ENCODE peak calls at places on chromosome 4, in five cellular contexts. H is upper lobe of left lung, W is transverse colon, X is GM12878, M is suprapubic skin. Y is an unnamed sample.

GRCh38 chr4:27714073-27714472 is 853.4 kb downstream of the STIM2 start:
- DNase-seq in W (no peak), H (no peak), M (no peak), X (no peak), Y (no peak)

GRCh38 chr4:75004755-75005668 is 72.1 kb downstream of the PARM1 start:
- DNase-seq in H (peak), X (peak), W (no peak), M (no peak), Y (no peak)

GRCh38 chr4:124712417-124713212 is at the start of gene ANKRD50:
- DNase-seq in H (peak), M (peak), X (no peak), W (peak), Y (peak)

GRCh38 chr4:62194342-62194741 is 994.2 kb downstream of the ADGRL3 start:
- DNase-seq in W (no peak), X (no peak), H (no peak), M (no peak), Y (no peak)

GRCh38 chr4:78693777-78694456 is 82.2 kb upstream of the BMP2K start:
- DNase-seq in X (no peak), H (peak), W (no peak), M (no peak), Y (no peak)

GRCh38 chr4:41538887-41539498 is 1.0 kb downstream of the LIMCH1 start:
- DNase-seq in W (no peak), X (no peak), H (no peak), M (no peak), Y (no peak)

GRCh38 chr4:56843421-56843899 is 22.0 kb upstream of the SPINK2 start:
- DNase-seq in H (no peak), X (no peak), W (no peak), M (no peak), Y (no peak)

GRCh38 chr4:21195682-21196081 is 495.4 kb downstream of the PACRGL start:
- DNase-seq in H (no peak), M (no peak), W (no peak), X (no peak), Y (no peak)

GRCh38 chr4:31580843-31581242 is 860.7 kb downstream of the PCDH7 start:
- DNase-seq in W (no peak), H (no peak), X (no peak), M (no peak), Y (no peak)

GRCh38 chr4:30330894-30331652 is 389.1 kb upstream of the PCDH7 start:
- DNase-seq in W (no peak), H (no peak), M (no peak), X (no peak), Y (no peak)

GRCh38 chr4:90718926-90719325 is 591.7 kb downstream of the CCSER1 start:
- DNase-seq in H (no peak), W (no peak), M (no peak), X (no peak), Y (no peak)

GRCh38 chr4:25756503-25756902 is 100.9 kb downstream of the SLC34A2 start:
- DNase-seq in X (no peak), M (no peak), W (no peak), H (no peak), Y (no peak)

GRCh38 chr4:28238756-28239155 is 1378.1 kb downstream of the STIM2 start:
- DNase-seq in H (no peak), M (no peak), W (no peak), X (no peak), Y (no peak)

GRCh38 chr4:37847311-37847710 is 20.8 kb downstream of the PGM2 start:
- DNase-seq in H (no peak), M (no peak), X (no peak), W (no peak), Y (no peak)

GRCh38 chr4:100803751-100804150 is 285.9 kb upstream of the EMCN start:
- DNase-seq in H (no peak), M (no peak), X (no peak), W (no peak), Y (no peak)

GRCh38 chr4:141142423-141142822 is 9.2 kb upstream of the RNF150 start:
- DNase-seq in H (peak), M (no peak), X (no peak), W (no peak), Y (no peak)

GRCh38 chr4:85005865-85006377 is 39.4 kb upstream of the WDFY3 start:
- DNase-seq in M (no peak), H (no peak), X (no peak), W (no peak), Y (no peak)

GRCh38 chr4:140567722-140568121 is 1.0 kb downstream of the UCP1 start:
- DNase-seq in W (no peak), M (no peak), X (no peak), H (peak), Y (no peak)

GRCh38 chr4:38982356-38983095 is 49.7 kb downstream of the TMEM156 start:
- DNase-seq in M (no peak), X (no peak), W (no peak), H (no peak), Y (no peak)

GRCh38 chr4:119170195-119170594 is 34.6 kb downstream of the MYOZ2 start:
- DNase-seq in W (no peak), X (no peak), M (no peak), H (no peak), Y (no peak)

GRCh38 chr4:153294631-153295030 is 49.9 kb upstream of the MND1 start:
- DNase-seq in H (no peak), X (no peak), M (no peak), W (no peak), Y (no peak)

GRCh38 chr4:155419266-155419665 is 42.5 kb upstream of the MAP9 start:
- DNase-seq in W (no peak), H (no peak), M (no peak), X (no peak), Y (no peak)

GRCh38 chr4:157706134-157706533 is 466.7 kb downstream of the GASK1B start:
- DNase-seq in M (no peak), X (no peak), W (no peak), H (no peak), Y (no peak)

GRCh38 chr4:67204441-67204840 is 340.9 kb downstream of the CENPC start:
- DNase-seq in X (no peak), H (no peak), W (no peak), M (no peak), Y (no peak)

GRCh38 chr4:23068287-23068686 is 375.6 kb downstream of the GBA3 start:
- DNase-seq in W (no peak), H (no peak), M (no peak), X (no peak), Y (no peak)

GRCh38 chr4:163256680-163257343 is 75.6 kb downstream of the NPY1R start:
- DNase-seq in W (no peak), M (no peak), H (peak), X (no peak), Y (no peak)

GRCh38 chr4:4849524-4850193 is 9.8 kb upstream of the MSX1 start:
- DNase-seq in M (peak), W (no peak), H (no peak), X (no peak), Y (no peak)

GRCh38 chr4:89397464-89397863 is 89.9 kb upstream of the GPRIN3 start:
- DNase-seq in M (no peak), H (no peak), W (no peak), X (no peak), Y (no peak)

GRCh38 chr4:145513020-145513621 is 31.5 kb downstream of the SMAD1 start:
- DNase-seq in H (no peak), W (no peak), M (no peak), X (no peak), Y (no peak)

GRCh38 chr4:129822708-129823504 is 727.0 kb downstream of the C4orf33 start:
- DNase-seq in H (peak), M (no peak), X (no peak), W (no peak), Y (no peak)

GRCh38 chr4:24686866-24687672 is 102.7 kb upstream of the DHX15 start:
- DNase-seq in H (no peak), X (no peak), W (peak), M (no peak), Y (peak)

GRCh38 chr4:172826346-172826745 is 342.3 kb upstream of the GALNT7 start:
- DNase-seq in W (no peak), X (no peak), H (no peak), M (no peak), Y (no peak)

GRCh38 chr4:2393353-2394270 is 24.8 kb downstream of the ZFYVE28 start:
- DNase-seq in M (no peak), X (no peak), W (peak), H (peak), Y (no peak)

GRCh38 chr4:174454815-174455473 is 67.3 kb downstream of the HPGD start:
- DNase-seq in M (no peak), H (no peak), W (peak), X (no peak), Y (no peak)

GRCh38 chr4:174449152-174449551 is 73.1 kb downstream of the HPGD start:
- DNase-seq in H (no peak), X (no peak), W (no peak), M (no peak), Y (no peak)

GRCh38 chr4:174450051-174450450 is 72.2 kb downstream of the HPGD start:
- DNase-seq in M (no peak), X (no peak), W (no peak), H (no peak), Y (no peak)

GRCh38 chr4:174451897-174452296 is 70.4 kb downstream of the HPGD start:
- DNase-seq in M (no peak), X (no peak), H (no peak), W (no peak), Y (no peak)

DNA sequence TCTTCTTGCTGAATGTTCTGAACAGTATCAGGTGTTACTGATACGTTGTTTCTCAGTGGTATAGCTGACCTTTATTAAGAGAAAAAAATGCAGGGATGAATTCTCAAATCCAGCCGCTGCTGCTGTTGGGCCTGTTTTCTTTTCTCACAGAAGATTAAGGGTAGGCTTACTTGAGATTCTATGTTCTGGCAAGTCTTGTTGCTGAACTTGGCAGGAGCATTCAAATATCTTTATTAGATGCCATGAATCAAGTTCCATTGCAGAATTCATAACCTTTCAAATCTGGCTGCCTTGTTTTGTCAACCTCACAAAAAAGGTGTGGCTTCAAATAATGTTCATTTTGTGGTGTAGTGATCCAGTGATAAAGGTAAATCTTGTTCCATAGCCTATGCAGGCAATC is 71.8 kb downstream of the HPGD start:
- DNase-seq in X (no peak), W (no peak), M (no peak), H (no peak), Y (no peak)
- TF ChIP-seq POLR2AphosphoS5 in X (no peak), W (no peak), M (no peak), H (no peak), Y (no peak)

GRCh38 chr4:6259886-6260285 is 9.8 kb upstream of the WFS1 start:
- DNase-seq in M (no peak), H (no peak), X (no peak), W (no peak), Y (no peak)
- H3K27ac ChIP-seq in M (no peak), H (no peak), X (no peak), W (no peak), Y (no peak)

DNA sequence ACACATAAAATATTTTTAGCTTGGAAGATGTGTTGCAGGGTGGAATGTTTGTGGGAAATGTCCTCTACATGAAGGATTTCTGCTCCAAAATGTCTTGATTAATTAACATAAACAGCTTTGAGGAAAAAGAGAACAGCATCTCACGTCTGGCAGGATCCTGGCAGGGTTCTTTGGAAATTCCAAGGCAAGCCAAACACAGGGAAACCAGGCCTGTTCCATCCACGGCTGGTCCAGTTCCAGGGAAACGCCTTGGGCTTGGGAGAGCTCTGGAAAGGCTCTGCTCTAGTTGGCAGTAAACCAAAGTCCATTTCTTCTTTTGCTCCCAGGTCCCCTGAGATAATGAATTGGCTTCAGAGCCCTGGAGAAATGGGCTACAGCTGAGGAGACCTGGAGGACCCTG is 42.4 kb upstream of the GAB1 start:
- DNase-seq in M (peak), H (peak), W (peak), X (no peak), Y (peak)
- TF ChIP-seq EP300 in M (no peak), H (no peak), W (no peak), X (no peak), Y (no peak)

DNA sequence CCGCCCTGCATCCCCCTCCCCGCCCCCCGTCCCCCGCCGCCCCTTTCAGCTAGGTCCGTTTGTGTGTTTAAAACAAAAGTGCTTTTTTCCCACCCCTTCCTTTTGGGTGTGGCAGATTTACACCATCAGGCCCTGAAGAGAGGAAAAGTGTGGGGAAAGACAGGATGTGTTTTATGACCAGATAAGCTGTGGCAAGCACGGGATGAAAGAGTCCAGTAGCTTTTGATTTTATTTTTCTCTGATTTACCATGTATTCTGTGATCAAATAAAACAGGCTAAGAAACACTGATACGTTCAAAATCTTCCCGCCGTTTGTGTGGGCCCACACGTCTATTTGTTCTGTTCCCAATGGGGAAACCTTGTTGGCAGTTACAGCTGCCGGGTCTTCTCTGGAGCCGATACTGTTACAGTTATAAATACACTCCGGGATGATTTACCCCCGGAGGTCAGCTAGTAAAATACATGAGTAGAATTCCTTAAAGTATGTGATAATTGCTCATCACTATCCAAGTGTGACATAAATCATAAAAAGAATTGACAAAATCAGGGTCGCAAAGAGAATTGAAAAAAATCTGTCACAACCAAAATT is 10.8 kb downstream of the LRP2BP start:
- DNase-seq in X (no peak), M (no peak), H (no peak), W (no peak), Y (no peak)
- TF ChIP-seq POLR2AphosphoS5 in X (no peak), M (no peak), H (no peak), W (no peak), Y (no peak)

DNA sequence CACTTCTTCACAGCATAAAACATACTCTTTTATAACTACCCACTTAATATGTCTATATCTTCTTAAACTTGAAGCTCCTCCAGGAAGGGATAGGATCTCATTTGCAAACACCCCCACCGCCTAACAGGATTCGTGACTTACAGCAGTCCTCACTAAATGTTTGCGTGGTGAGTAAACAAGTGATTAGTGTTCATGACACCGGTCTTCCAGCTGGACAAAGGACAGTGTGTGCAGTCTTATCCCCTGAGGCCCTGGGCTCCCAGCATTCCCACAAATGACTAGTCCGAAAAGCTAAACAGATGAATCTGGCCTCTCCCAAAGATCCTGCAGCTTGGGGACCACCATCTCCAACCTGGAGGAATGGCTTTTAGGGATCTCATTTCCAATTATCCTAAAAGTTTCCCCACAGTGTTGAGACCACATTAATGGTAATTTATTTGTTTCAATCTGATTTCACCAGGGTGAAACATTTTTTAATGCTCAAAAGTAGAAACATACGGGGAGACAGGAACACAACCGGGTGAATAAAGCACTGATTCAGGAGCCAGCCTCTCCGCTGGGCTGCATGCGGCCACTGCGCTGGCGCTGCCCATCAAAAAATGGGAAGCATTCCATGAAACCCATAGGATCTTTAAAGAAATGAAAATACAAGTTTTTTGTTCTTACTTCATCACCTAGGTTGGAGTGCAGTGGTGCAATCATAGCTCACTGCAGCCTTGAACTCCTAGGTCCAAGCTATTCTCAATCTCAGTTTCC is 69.2 kb downstream of the HADH start:
- DNase-seq in M (no peak), H (no peak), X (no peak), W (no peak), Y (no peak)
- H3K27ac ChIP-seq in M (no peak), H (no peak), X (no peak), W (no peak), Y (no peak)

DNA sequence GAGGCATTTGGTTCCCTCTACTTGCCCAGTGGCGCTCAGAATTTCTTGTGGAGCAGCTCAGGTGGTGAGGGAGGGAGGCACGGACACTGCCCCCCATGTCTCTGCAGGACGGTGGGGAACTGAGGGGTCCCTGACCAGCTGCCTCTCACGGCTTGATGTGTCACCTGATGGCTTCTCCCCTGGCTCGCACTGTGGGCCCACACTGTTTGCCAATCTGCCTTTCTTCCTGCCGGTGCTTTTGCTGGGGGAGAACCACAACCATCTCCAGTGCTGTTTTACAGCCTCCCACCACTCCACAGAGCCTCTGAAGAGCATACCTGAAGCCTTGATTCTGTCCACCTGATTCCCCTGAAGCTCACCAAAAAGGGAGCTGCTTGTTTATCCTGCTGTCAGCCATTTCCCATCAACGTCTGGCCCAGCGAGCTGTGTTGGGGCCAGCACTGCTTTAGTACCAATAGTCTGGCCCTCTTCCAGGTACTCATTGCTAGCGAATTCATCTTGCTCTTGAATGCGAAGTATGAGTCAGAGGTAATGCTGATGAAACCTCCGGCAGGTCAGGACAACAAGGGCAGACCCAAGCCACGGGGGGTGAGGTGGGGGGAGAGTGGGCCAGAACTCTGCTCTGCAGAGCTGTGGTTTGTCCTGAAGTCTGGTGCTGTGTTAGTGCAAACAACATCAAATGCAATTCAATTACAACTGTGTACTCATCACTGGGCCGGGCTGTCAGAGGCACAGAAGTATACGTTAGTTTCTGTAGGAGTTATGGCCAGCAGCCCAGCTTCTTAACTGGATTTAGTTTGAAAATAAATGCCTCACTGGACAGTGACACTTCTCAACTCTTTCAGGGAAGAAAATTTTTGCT is 208.3 kb upstream of the JADE1 start:
- DNase-seq in M (no peak), H (peak), W (peak), X (no peak), Y (no peak)
- TF ChIP-seq EP300 in M (no peak), H (no peak), W (no peak), X (no peak), Y (no peak)

GRCh38 chr4:6248394-6248793 is 21.3 kb upstream of the WFS1 start:
- DNase-seq in W (no peak), H (no peak), X (no peak), M (no peak), Y (no peak)
- TF ChIP-seq POLR2AphosphoS5 in W (no peak), H (no peak), X (no peak), M (no peak), Y (no peak)

GRCh38 chr4:158827475-158828085 is 58.8 kb downstream of the FNIP2 start:
- DNase-seq in W (no peak), H (peak), M (no peak), X (no peak), Y (no peak)
- H3K27ac ChIP-seq in W (peak), H (peak), M (no peak), X (no peak), Y (no peak)

GRCh38 chr4:101865501-101866062 is 75.1 kb downstream of the BANK1 start:
- DNase-seq in M (no peak), H (no peak), W (no peak), X (no peak), Y (no peak)
- TF ChIP-seq EP300 in M (no peak), H (no peak), W (no peak), X (no peak), Y (no peak)

GRCh38 chr4:7536876-7537275 is 102.1 kb upstream of the PSAPL1 start:
- DNase-seq in W (no peak), X (no peak), H (no peak), M (no peak), Y (no peak)

GRCh38 chr4:7537853-7538252 is 103.1 kb upstream of the PSAPL1 start:
- DNase-seq in W (no peak), M (no peak), X (no peak), H (no peak), Y (no peak)

GRCh38 chr4:7539659-7540058 is 104.9 kb upstream of the PSAPL1 start:
- DNase-seq in M (no peak), X (no peak), W (no peak), H (no peak), Y (no peak)

GRCh38 chr4:7539186-7539585 is 104.5 kb upstream of the PSAPL1 start:
- DNase-seq in H (no peak), W (no peak), M (no peak), X (no peak), Y (no peak)

GRCh38 chr4:7538518-7538917 is 103.8 kb upstream of the PSAPL1 start:
- DNase-seq in W (no peak), H (no peak), X (no peak), M (no peak), Y (no peak)
- TF ChIP-seq POLR2AphosphoS5 in W (no peak), H (no peak), X (no peak), M (no peak), Y (no peak)

Y was measured in esophagus muscularis mucosa.